ENCODE peak calls at places on chromosomes 11 and 22, in six cellular contexts. One of them, this sample, is unnamed.

GRCh38 chr11:77214557-77214956 is 86.5 kb downstream of the MYO7A start:
- DNase-seq in GM19239: no peak
- DNase-seq in NAMALWA: no peak
- DNase-seq in naive thymus-derived CD4-positive, alpha-beta T cell: no peak
- DNase-seq in H9: no peak
- DNase-seq in lower lobe of right lung: no peak
- DNase-seq in this sample: no peak

GRCh38 chr11:14357843-14358728 is 897 bp downstream of the RRAS2 start:
- DNase-seq in NAMALWA: peak
- DNase-seq in naive thymus-derived CD4-positive, alpha-beta T cell: peak
- DNase-seq in H9: peak
- DNase-seq in lower lobe of right lung: peak
- DNase-seq in GM19239: no peak
- DNase-seq in this sample: peak

GRCh38 chr11:85694385-85694980 is 8.5 kb upstream of the CCDC89 start:
- DNase-seq in lower lobe of right lung: no peak
- DNase-seq in NAMALWA: peak
- DNase-seq in naive thymus-derived CD4-positive, alpha-beta T cell: peak
- DNase-seq in GM19239: no peak
- DNase-seq in H9: no peak
- DNase-seq in this sample: no peak

GRCh38 chr11:32893091-32893946 is 708 bp downstream of the QSER1 start:
- DNase-seq in GM19239: peak
- DNase-seq in lower lobe of right lung: peak
- DNase-seq in NAMALWA: peak
- DNase-seq in H9: peak
- DNase-seq in naive thymus-derived CD4-positive, alpha-beta T cell: peak
- DNase-seq in this sample: peak

GRCh38 chr11:86438685-86439084 is 64.0 kb downstream of the CCDC81 start:
- DNase-seq in naive thymus-derived CD4-positive, alpha-beta T cell: no peak
- DNase-seq in lower lobe of right lung: no peak
- DNase-seq in GM19239: no peak
- DNase-seq in H9: no peak
- DNase-seq in NAMALWA: no peak
- DNase-seq in this sample: no peak

GRCh38 chr11:18485905-18486528 is 30.4 kb downstream of the LDHAL6A start:
- DNase-seq in naive thymus-derived CD4-positive, alpha-beta T cell: no peak
- DNase-seq in H9: no peak
- DNase-seq in GM19239: no peak
- DNase-seq in NAMALWA: no peak
- DNase-seq in lower lobe of right lung: no peak
- DNase-seq in this sample: peak

GRCh38 chr22:20619042-20619892 is 111.9 kb downstream of the MED15 start:
- DNase-seq in NAMALWA: no peak
- DNase-seq in lower lobe of right lung: no peak
- DNase-seq in GM19239: no peak
- DNase-seq in H9: no peak
- DNase-seq in naive thymus-derived CD4-positive, alpha-beta T cell: no peak
- DNase-seq in this sample: no peak

GRCh38 chr11:71302534-71302909 is 50.1 kb upstream of the SHANK2 start:
- DNase-seq in H9: no peak
- DNase-seq in GM19239: no peak
- DNase-seq in naive thymus-derived CD4-positive, alpha-beta T cell: no peak
- DNase-seq in NAMALWA: no peak
- DNase-seq in lower lobe of right lung: no peak
- DNase-seq in this sample: no peak

GRCh38 chr11:72228229-72228843 is 3.8 kb downstream of the INPPL1 start:
- DNase-seq in naive thymus-derived CD4-positive, alpha-beta T cell: no peak
- DNase-seq in NAMALWA: no peak
- DNase-seq in GM19239: no peak
- DNase-seq in H9: peak
- DNase-seq in lower lobe of right lung: no peak
- DNase-seq in this sample: no peak

GRCh38 chr11:82004537-82005213 is 729.0 kb downstream of the FAM181B start:
- DNase-seq in GM19239: no peak
- DNase-seq in H9: no peak
- DNase-seq in naive thymus-derived CD4-positive, alpha-beta T cell: no peak
- DNase-seq in lower lobe of right lung: no peak
- DNase-seq in NAMALWA: no peak
- DNase-seq in this sample: no peak

GRCh38 chr11:119262668-119263351 is 54.1 kb downstream of the MCAM start:
- DNase-seq in H9: no peak
- DNase-seq in naive thymus-derived CD4-positive, alpha-beta T cell: no peak
- DNase-seq in GM19239: no peak
- DNase-seq in lower lobe of right lung: no peak
- DNase-seq in NAMALWA: no peak
- DNase-seq in this sample: peak

GRCh38 chr22:46798366-46799057 is 36.1 kb downstream of the TBC1D22A start:
- DNase-seq in GM19239: peak
- DNase-seq in lower lobe of right lung: peak
- DNase-seq in NAMALWA: peak
- DNase-seq in naive thymus-derived CD4-positive, alpha-beta T cell: peak
- DNase-seq in H9: peak
- DNase-seq in this sample: peak

GRCh38 chr22:46241397-46242007 is 8.6 kb downstream of the CDPF1 start:
- DNase-seq in GM19239: no peak
- DNase-seq in H9: no peak
- DNase-seq in naive thymus-derived CD4-positive, alpha-beta T cell: no peak
- DNase-seq in NAMALWA: no peak
- DNase-seq in lower lobe of right lung: no peak
- DNase-seq in this sample: no peak

GRCh38 chr11:63906585-63906984 is 10.4 kb downstream of the RCOR2 start:
- DNase-seq in H9: no peak
- DNase-seq in NAMALWA: peak
- DNase-seq in naive thymus-derived CD4-positive, alpha-beta T cell: peak
- DNase-seq in GM19239: no peak
- DNase-seq in lower lobe of right lung: no peak
- DNase-seq in this sample: no peak

GRCh38 chr11:65434667-65435179 is 12.1 kb downstream of the NEAT1 start:
- DNase-seq in H9: no peak
- DNase-seq in GM19239: no peak
- DNase-seq in naive thymus-derived CD4-positive, alpha-beta T cell: no peak
- DNase-seq in NAMALWA: no peak
- DNase-seq in lower lobe of right lung: no peak
- DNase-seq in this sample: no peak

GRCh38 chr11:70854201-70854600 is 398.2 kb downstream of the SHANK2 start:
- DNase-seq in H9: no peak
- DNase-seq in GM19239: no peak
- DNase-seq in lower lobe of right lung: no peak
- DNase-seq in NAMALWA: no peak
- DNase-seq in naive thymus-derived CD4-positive, alpha-beta T cell: no peak
- DNase-seq in this sample: no peak

GRCh38 chr22:42022162-42022847 is 23.7 kb downstream of the WBP2NL start:
- DNase-seq in lower lobe of right lung: no peak
- DNase-seq in GM19239: peak
- DNase-seq in H9: no peak
- DNase-seq in naive thymus-derived CD4-positive, alpha-beta T cell: no peak
- DNase-seq in NAMALWA: peak
- DNase-seq in this sample: peak

GRCh38 chr11:68306636-68307035 is 5.8 kb upstream of the LRP5 start:
- DNase-seq in lower lobe of right lung: no peak
- DNase-seq in H9: no peak
- DNase-seq in naive thymus-derived CD4-positive, alpha-beta T cell: no peak
- DNase-seq in NAMALWA: no peak
- DNase-seq in GM19239: no peak
- DNase-seq in this sample: no peak

GRCh38 chr11:88384678-88385015 is 47.1 kb upstream of the CTSC start:
- DNase-seq in naive thymus-derived CD4-positive, alpha-beta T cell: no peak
- DNase-seq in NAMALWA: no peak
- DNase-seq in GM19239: no peak
- DNase-seq in H9: no peak
- DNase-seq in lower lobe of right lung: no peak
- DNase-seq in this sample: no peak

GRCh38 chr11:43997022-43997665 is 50.6 kb upstream of the ACCSL start:
- DNase-seq in NAMALWA: no peak
- DNase-seq in naive thymus-derived CD4-positive, alpha-beta T cell: no peak
- DNase-seq in H9: no peak
- DNase-seq in lower lobe of right lung: no peak
- DNase-seq in GM19239: no peak
- DNase-seq in this sample: no peak

GRCh38 chr22:39940757-39941305 is 19.4 kb upstream of the TMA7B start:
- DNase-seq in NAMALWA: peak
- DNase-seq in naive thymus-derived CD4-positive, alpha-beta T cell: peak
- DNase-seq in H9: no peak
- DNase-seq in lower lobe of right lung: no peak
- DNase-seq in GM19239: no peak
- DNase-seq in this sample: no peak

GRCh38 chr11:27497284-27497866 is 9.2 kb downstream of the LIN7C start:
- DNase-seq in GM19239: no peak
- DNase-seq in naive thymus-derived CD4-positive, alpha-beta T cell: no peak
- DNase-seq in lower lobe of right lung: no peak
- DNase-seq in NAMALWA: peak
- DNase-seq in H9: no peak
- DNase-seq in this sample: no peak

GRCh38 chr11:8610532-8611116 is 16.6 kb upstream of the STK33 start:
- DNase-seq in naive thymus-derived CD4-positive, alpha-beta T cell: peak
- DNase-seq in lower lobe of right lung: no peak
- DNase-seq in NAMALWA: no peak
- DNase-seq in H9: peak
- DNase-seq in GM19239: no peak
- DNase-seq in this sample: peak

GRCh38 chr22:19965771-19966709 is 24.4 kb upstream of the TXNRD2 start:
- DNase-seq in naive thymus-derived CD4-positive, alpha-beta T cell: no peak
- DNase-seq in lower lobe of right lung: no peak
- DNase-seq in NAMALWA: peak
- DNase-seq in H9: peak
- DNase-seq in GM19239: no peak
- DNase-seq in this sample: no peak

GRCh38 chr11:9680028-9680427 is 16.2 kb downstream of the SWAP70 start:
- DNase-seq in NAMALWA: no peak
- DNase-seq in lower lobe of right lung: no peak
- DNase-seq in H9: no peak
- DNase-seq in naive thymus-derived CD4-positive, alpha-beta T cell: no peak
- DNase-seq in GM19239: no peak
- DNase-seq in this sample: no peak

GRCh38 chr11:2301631-2302272 is at the start of the genes C11orf21 and TSPAN32:
- DNase-seq in GM19239: peak
- DNase-seq in NAMALWA: peak
- DNase-seq in H9: no peak
- DNase-seq in naive thymus-derived CD4-positive, alpha-beta T cell: peak
- DNase-seq in lower lobe of right lung: peak
- DNase-seq in this sample: no peak

GRCh38 chr22:46869848-46870441 is 107.5 kb downstream of the TBC1D22A start:
- DNase-seq in NAMALWA: no peak
- DNase-seq in naive thymus-derived CD4-positive, alpha-beta T cell: no peak
- DNase-seq in H9: no peak
- DNase-seq in lower lobe of right lung: no peak
- DNase-seq in GM19239: no peak
- DNase-seq in this sample: no peak

GRCh38 chr11:46520971-46521745 is 72.7 kb downstream of the AMBRA1 start:
- DNase-seq in H9: no peak
- DNase-seq in GM19239: no peak
- DNase-seq in naive thymus-derived CD4-positive, alpha-beta T cell: no peak
- DNase-seq in lower lobe of right lung: no peak
- DNase-seq in NAMALWA: no peak
- DNase-seq in this sample: no peak

GRCh38 chr11:63991558-63991957 is 5.3 kb downstream of the OTUB1 start:
- DNase-seq in lower lobe of right lung: no peak
- DNase-seq in H9: no peak
- DNase-seq in NAMALWA: no peak
- DNase-seq in naive thymus-derived CD4-positive, alpha-beta T cell: no peak
- DNase-seq in GM19239: no peak
- DNase-seq in this sample: no peak

GRCh38 chr11:116300252-116300651 is 472.5 kb downstream of the BUD13 start:
- DNase-seq in NAMALWA: no peak
- DNase-seq in GM19239: no peak
- DNase-seq in H9: no peak
- DNase-seq in naive thymus-derived CD4-positive, alpha-beta T cell: no peak
- DNase-seq in lower lobe of right lung: no peak
- DNase-seq in this sample: no peak

GRCh38 chr11:95418916-95419315 is 187.9 kb upstream of the SESN3 start:
- DNase-seq in NAMALWA: no peak
- DNase-seq in lower lobe of right lung: no peak
- DNase-seq in GM19239: no peak
- DNase-seq in naive thymus-derived CD4-positive, alpha-beta T cell: no peak
- DNase-seq in H9: no peak
- DNase-seq in this sample: no peak

GRCh38 chr22:40449676-40450035 is 79.3 kb downstream of the SGSM3 start:
- DNase-seq in H9: no peak
- DNase-seq in GM19239: no peak
- DNase-seq in lower lobe of right lung: no peak
- DNase-seq in NAMALWA: no peak
- DNase-seq in naive thymus-derived CD4-positive, alpha-beta T cell: no peak
- DNase-seq in this sample: no peak

GRCh38 chr11:86596861-86597632 is 75.4 kb downstream of the ME3 start:
- DNase-seq in naive thymus-derived CD4-positive, alpha-beta T cell: no peak
- DNase-seq in GM19239: no peak
- DNase-seq in lower lobe of right lung: no peak
- DNase-seq in H9: no peak
- DNase-seq in NAMALWA: no peak
- DNase-seq in this sample: no peak

GRCh38 chr22:36961626-36962025 is 48.2 kb downstream of the CSF2RB start:
- DNase-seq in NAMALWA: no peak
- DNase-seq in lower lobe of right lung: no peak
- DNase-seq in H9: no peak
- DNase-seq in naive thymus-derived CD4-positive, alpha-beta T cell: no peak
- DNase-seq in GM19239: no peak
- DNase-seq in this sample: no peak